ENCODE peak calls at places on chromosomes 16 and 17, in six cellular contexts. One of them, this sample, is unnamed.

GRCh38 chr16:56708821-56709685 is 20.9 kb upstream of the NUP93 start:
- ATAC-seq in Right ventricle myocardium superior: no peak
- ATAC-seq in Right ventricle myocardium inferior: no peak
- ATAC-seq in heart left ventricle: no peak
- ATAC-seq in GM12878: no peak
- ATAC-seq in upper lobe of right lung: no peak
- ATAC-seq in this sample: no peak

GRCh38 chr16:67165121-67166034 is 833 bp downstream of the HSF4 start:
- ATAC-seq in Right ventricle myocardium superior: no peak
- ATAC-seq in Right ventricle myocardium inferior: no peak
- ATAC-seq in heart left ventricle: no peak
- ATAC-seq in GM12878: no peak
- ATAC-seq in upper lobe of right lung: no peak
- ATAC-seq in this sample: no peak

GRCh38 chr16:14492614-14493013 is 137.4 kb downstream of the PARN start:
- ATAC-seq in Right ventricle myocardium superior: no peak
- ATAC-seq in Right ventricle myocardium inferior: no peak
- ATAC-seq in heart left ventricle: no peak
- ATAC-seq in GM12878: peak
- ATAC-seq in upper lobe of right lung: no peak
- ATAC-seq in this sample: no peak

GRCh38 chr16:54473201-54473993 is 186.8 kb upstream of the IRX3 start:
- ATAC-seq in Right ventricle myocardium superior: peak
- ATAC-seq in Right ventricle myocardium inferior: peak
- ATAC-seq in heart left ventricle: peak
- ATAC-seq in GM12878: no peak
- ATAC-seq in upper lobe of right lung: no peak
- ATAC-seq in this sample: peak

GRCh38 chr16:4688674-4689045 is 4.7 kb upstream of the NUDT16L1 start:
- ATAC-seq in Right ventricle myocardium superior: no peak
- ATAC-seq in Right ventricle myocardium inferior: no peak
- ATAC-seq in heart left ventricle: no peak
- ATAC-seq in GM12878: no peak
- ATAC-seq in upper lobe of right lung: no peak
- ATAC-seq in this sample: no peak

GRCh38 chr17:74730491-74731346 is 6.3 kb upstream of the RAB37 start:
- ATAC-seq in Right ventricle myocardium superior: peak
- ATAC-seq in Right ventricle myocardium inferior: no peak
- ATAC-seq in heart left ventricle: peak
- ATAC-seq in GM12878: peak
- ATAC-seq in upper lobe of right lung: peak
- ATAC-seq in this sample: no peak

GRCh38 chr16:66070140-66070887 is 296.2 kb upstream of the CDH5 start:
- ATAC-seq in Right ventricle myocardium superior: peak
- ATAC-seq in Right ventricle myocardium inferior: peak
- ATAC-seq in heart left ventricle: peak
- ATAC-seq in GM12878: no peak
- ATAC-seq in upper lobe of right lung: peak
- ATAC-seq in this sample: peak

GRCh38 chr17:49748791-49749190 is 15.1 kb downstream of the FAM117A start:
- ATAC-seq in Right ventricle myocardium superior: no peak
- ATAC-seq in Right ventricle myocardium inferior: no peak
- ATAC-seq in heart left ventricle: no peak
- ATAC-seq in GM12878: peak
- ATAC-seq in upper lobe of right lung: peak
- ATAC-seq in this sample: no peak

GRCh38 chr16:78060787-78061186 is 38.4 kb downstream of the CLEC3A start:
- ATAC-seq in Right ventricle myocardium superior: no peak
- ATAC-seq in Right ventricle myocardium inferior: no peak
- ATAC-seq in heart left ventricle: no peak
- ATAC-seq in GM12878: no peak
- ATAC-seq in upper lobe of right lung: no peak
- ATAC-seq in this sample: no peak

GRCh38 chr17:27601069-27601974 is 29.7 kb upstream of the LGALS9 start:
- ATAC-seq in Right ventricle myocardium superior: peak
- ATAC-seq in Right ventricle myocardium inferior: peak
- ATAC-seq in heart left ventricle: peak
- ATAC-seq in GM12878: peak
- ATAC-seq in upper lobe of right lung: peak
- ATAC-seq in this sample: peak

GRCh38 chr17:19928299-19928698 is 49.3 kb downstream of the AKAP10 start:
- ATAC-seq in Right ventricle myocardium superior: no peak
- ATAC-seq in Right ventricle myocardium inferior: no peak
- ATAC-seq in heart left ventricle: no peak
- ATAC-seq in GM12878: no peak
- ATAC-seq in upper lobe of right lung: no peak
- ATAC-seq in this sample: no peak

GRCh38 chr17:71883258-71883657 is 237.6 kb upstream of the SOX9 start:
- ATAC-seq in Right ventricle myocardium superior: no peak
- ATAC-seq in Right ventricle myocardium inferior: no peak
- ATAC-seq in heart left ventricle: no peak
- ATAC-seq in GM12878: no peak
- ATAC-seq in upper lobe of right lung: no peak
- ATAC-seq in this sample: no peak

GRCh38 chr16:75837264-75837663 is 111.0 kb upstream of the CPHXL start:
- ATAC-seq in Right ventricle myocardium superior: no peak
- ATAC-seq in Right ventricle myocardium inferior: no peak
- ATAC-seq in heart left ventricle: no peak
- ATAC-seq in GM12878: no peak
- ATAC-seq in upper lobe of right lung: no peak
- ATAC-seq in this sample: no peak

GRCh38 chr16:85415196-85415988 is 197.7 kb upstream of the GSE1 start:
- ATAC-seq in Right ventricle myocardium superior: peak
- ATAC-seq in Right ventricle myocardium inferior: peak
- ATAC-seq in heart left ventricle: peak
- ATAC-seq in GM12878: no peak
- ATAC-seq in upper lobe of right lung: no peak
- ATAC-seq in this sample: no peak

GRCh38 chr16:78562650-78563049 is 463.2 kb downstream of the WWOX start:
- ATAC-seq in Right ventricle myocardium superior: no peak
- ATAC-seq in Right ventricle myocardium inferior: no peak
- ATAC-seq in heart left ventricle: no peak
- ATAC-seq in GM12878: no peak
- ATAC-seq in upper lobe of right lung: no peak
- ATAC-seq in this sample: no peak

GRCh38 chr17:78722101-78722761 is 59.8 kb downstream of the CYTH1 start:
- ATAC-seq in Right ventricle myocardium superior: peak
- ATAC-seq in Right ventricle myocardium inferior: peak
- ATAC-seq in heart left ventricle: peak
- ATAC-seq in GM12878: peak
- ATAC-seq in upper lobe of right lung: peak
- ATAC-seq in this sample: peak

GRCh38 chr17:80964231-80964856 is 27.3 kb upstream of the CHMP6 start:
- ATAC-seq in Right ventricle myocardium superior: no peak
- ATAC-seq in Right ventricle myocardium inferior: no peak
- ATAC-seq in heart left ventricle: no peak
- ATAC-seq in GM12878: no peak
- ATAC-seq in upper lobe of right lung: no peak
- ATAC-seq in this sample: no peak

GRCh38 chr16:75000481-75001081 is 1.8 kb downstream of the ZNRF1 start:
- ATAC-seq in Right ventricle myocardium superior: peak
- ATAC-seq in Right ventricle myocardium inferior: no peak
- ATAC-seq in heart left ventricle: peak
- ATAC-seq in GM12878: peak
- ATAC-seq in upper lobe of right lung: no peak
- ATAC-seq in this sample: no peak

GRCh38 chr17:6862822-6863221 is 31.3 kb upstream of the TEKT1 start:
- ATAC-seq in Right ventricle myocardium superior: no peak
- ATAC-seq in Right ventricle myocardium inferior: no peak
- ATAC-seq in heart left ventricle: no peak
- ATAC-seq in GM12878: no peak
- ATAC-seq in upper lobe of right lung: peak
- ATAC-seq in this sample: no peak

GRCh38 chr16:84190731-84191388 is at the start of gene ADAD2:
- ATAC-seq in Right ventricle myocardium superior: no peak
- ATAC-seq in Right ventricle myocardium inferior: no peak
- ATAC-seq in heart left ventricle: no peak
- ATAC-seq in GM12878: no peak
- ATAC-seq in upper lobe of right lung: no peak
- ATAC-seq in this sample: no peak

GRCh38 chr16:51168755-51169154 is 17.7 kb upstream of the SALL1 start:
- ATAC-seq in Right ventricle myocardium superior: no peak
- ATAC-seq in Right ventricle myocardium inferior: no peak
- ATAC-seq in heart left ventricle: no peak
- ATAC-seq in GM12878: peak
- ATAC-seq in upper lobe of right lung: no peak
- ATAC-seq in this sample: no peak

GRCh38 chr17:57625957-57626356 is 119.1 kb downstream of the CCDC182 start:
- ATAC-seq in Right ventricle myocardium superior: peak
- ATAC-seq in Right ventricle myocardium inferior: no peak
- ATAC-seq in heart left ventricle: no peak
- ATAC-seq in GM12878: no peak
- ATAC-seq in upper lobe of right lung: no peak
- ATAC-seq in this sample: no peak

GRCh38 chr16:20874088-20874581 is 26.0 kb downstream of the DCUN1D3 start:
- ATAC-seq in Right ventricle myocardium superior: no peak
- ATAC-seq in Right ventricle myocardium inferior: no peak
- ATAC-seq in heart left ventricle: no peak
- ATAC-seq in GM12878: peak
- ATAC-seq in upper lobe of right lung: no peak
- ATAC-seq in this sample: no peak

GRCh38 chr16:46889245-46889941 is 5.2 kb downstream of the GPT2 start:
- ATAC-seq in Right ventricle myocardium superior: no peak
- ATAC-seq in Right ventricle myocardium inferior: no peak
- ATAC-seq in heart left ventricle: no peak
- ATAC-seq in GM12878: no peak
- ATAC-seq in upper lobe of right lung: no peak
- ATAC-seq in this sample: no peak

GRCh38 chr16:2928796-2929195 is 17.1 kb downstream of the FLYWCH1 start:
- ATAC-seq in Right ventricle myocardium superior: no peak
- ATAC-seq in Right ventricle myocardium inferior: no peak
- ATAC-seq in heart left ventricle: no peak
- ATAC-seq in GM12878: no peak
- ATAC-seq in upper lobe of right lung: no peak
- ATAC-seq in this sample: no peak

GRCh38 chr16:88433632-88434352 is 19.3 kb upstream of the ZFPM1 start:
- ATAC-seq in Right ventricle myocardium superior: no peak
- ATAC-seq in Right ventricle myocardium inferior: no peak
- ATAC-seq in heart left ventricle: no peak
- ATAC-seq in GM12878: no peak
- ATAC-seq in upper lobe of right lung: no peak
- ATAC-seq in this sample: no peak

GRCh38 chr17:63476494-63476856 is 386 bp upstream of the ACE start:
- ATAC-seq in Right ventricle myocardium superior: peak
- ATAC-seq in Right ventricle myocardium inferior: peak
- ATAC-seq in heart left ventricle: no peak
- ATAC-seq in GM12878: no peak
- ATAC-seq in upper lobe of right lung: peak
- ATAC-seq in this sample: no peak

GRCh38 chr17:15048933-15049539 is 216.1 kb downstream of the PMP22 start:
- ATAC-seq in Right ventricle myocardium superior: no peak
- ATAC-seq in Right ventricle myocardium inferior: no peak
- ATAC-seq in heart left ventricle: no peak
- ATAC-seq in GM12878: no peak
- ATAC-seq in upper lobe of right lung: no peak
- ATAC-seq in this sample: no peak

GRCh38 chr17:49209061-49209571 is 1.3 kb downstream of the GNGT2 start:
- ATAC-seq in Right ventricle myocardium superior: no peak
- ATAC-seq in Right ventricle myocardium inferior: no peak
- ATAC-seq in heart left ventricle: no peak
- ATAC-seq in GM12878: no peak
- ATAC-seq in upper lobe of right lung: no peak
- ATAC-seq in this sample: no peak

GRCh38 chr16:72474511-72475123 is 302.7 kb upstream of the PMFBP1 start:
- ATAC-seq in Right ventricle myocardium superior: no peak
- ATAC-seq in Right ventricle myocardium inferior: no peak
- ATAC-seq in heart left ventricle: no peak
- ATAC-seq in GM12878: peak
- ATAC-seq in upper lobe of right lung: no peak
- ATAC-seq in this sample: no peak

GRCh38 chr17:74380086-74380958 is 13.0 kb downstream of the GPR142 start:
- ATAC-seq in Right ventricle myocardium superior: peak
- ATAC-seq in Right ventricle myocardium inferior: peak
- ATAC-seq in heart left ventricle: peak
- ATAC-seq in GM12878: peak
- ATAC-seq in upper lobe of right lung: peak
- ATAC-seq in this sample: peak

GRCh38 chr17:80005360-80006338 is 30.0 kb downstream of the TBC1D16 start:
- ATAC-seq in Right ventricle myocardium superior: peak
- ATAC-seq in Right ventricle myocardium inferior: peak
- ATAC-seq in heart left ventricle: peak
- ATAC-seq in GM12878: peak
- ATAC-seq in upper lobe of right lung: peak
- ATAC-seq in this sample: peak

GRCh38 chr16:24753437-24753836 is 24.0 kb downstream of the TNRC6A start:
- ATAC-seq in Right ventricle myocardium superior: no peak
- ATAC-seq in Right ventricle myocardium inferior: no peak
- ATAC-seq in heart left ventricle: no peak
- ATAC-seq in GM12878: no peak
- ATAC-seq in upper lobe of right lung: no peak
- ATAC-seq in this sample: no peak

GRCh38 chr17:34241062-34241461 is 14.0 kb upstream of the CCL2 start:
- ATAC-seq in Right ventricle myocardium superior: peak
- ATAC-seq in Right ventricle myocardium inferior: peak
- ATAC-seq in heart left ventricle: peak
- ATAC-seq in GM12878: no peak
- ATAC-seq in upper lobe of right lung: peak
- ATAC-seq in this sample: peak

GRCh38 chr17:45995617-45996270 is 3.3 kb upstream of the STH start:
- ATAC-seq in Right ventricle myocardium superior: no peak
- ATAC-seq in Right ventricle myocardium inferior: no peak
- ATAC-seq in heart left ventricle: no peak
- ATAC-seq in GM12878: no peak
- ATAC-seq in upper lobe of right lung: peak
- ATAC-seq in this sample: no peak

This sample was measured in gastroesophageal sphincter.